ENCODE peak calls at places on chromosomes 4 and X, in six cellular contexts. T is endothelial cell; A is endodermal cell; I is head of caudate nucleus; K is sciatic nerve; J is stimulated activated naive CD8-positive, alpha-beta T cell treated with anti-CD3 and anti-CD28 coated beads, Interleukin-15, Interleukin-2, amounts not matched to agents 100 U/mL and 50 U/mL, for 24 hours. N is an unnamed sample.

GRCh38 chr4:108492816-108493595 is 127.4 kb upstream of the RPL34 start:
- DNase-seq in T (peak; percentile 42), A (peak; percentile 90), I (no peak), K (no peak), J (peak; percentile 37), N (no peak)

GRCh38 chr4:23970193-23970850 is 80.5 kb upstream of the PPARGC1A start:
- DNase-seq in T (no peak), A (no peak), I (no peak), K (no peak), J (no peak), N (no peak)

GRCh38 chr4:165874072-165874798 is 1.2 kb downstream of the TLL1 start:
- DNase-seq in T (peak; percentile 38), A (peak; percentile 68), I (no peak), K (no peak), J (no peak), N (no peak)

GRCh38 chr4:170243662-170244288 is 154.0 kb upstream of the AADAT start:
- DNase-seq in T (no peak), A (no peak), I (no peak), K (no peak), J (no peak), N (no peak)

GRCh38 chrX:111761578-111762135 is 80.7 kb downstream of the ALG13 start:
- DNase-seq in T (no peak), A (no peak), I (no peak), K (no peak), J (no peak), N (no peak)

GRCh38 chr4:174256277-174256713 is 27.2 kb downstream of the FBXO8 start:
- DNase-seq in T (no peak), A (no peak), I (no peak), K (no peak), J (no peak), N (no peak)

GRCh38 chr4:95637047-95637600 is 88.4 kb upstream of the UNC5C start:
- DNase-seq in T (peak; percentile 28), A (no peak), I (no peak), K (no peak), J (no peak), N (no peak)

GRCh38 chr4:108247511-108248088 is 78.9 kb upstream of the LEF1 start:
- DNase-seq in T (no peak), A (peak; percentile 58), I (no peak), K (no peak), J (no peak), N (no peak)

GRCh38 chr4:37822220-37822619 is 4.3 kb upstream of the PGM2 start:
- DNase-seq in T (no peak), A (no peak), I (no peak), K (no peak), J (no peak), N (no peak)

GRCh38 chrX:113305496-113305895 is 464.9 kb upstream of the AMOT start:
- DNase-seq in T (no peak), A (no peak), I (no peak), K (no peak), J (no peak), N (peak; percentile 7)

GRCh38 chr4:23022032-23022431 is 329.3 kb downstream of the GBA3 start:
- DNase-seq in T (no peak), A (peak; percentile 47), I (no peak), K (no peak), J (no peak), N (peak; percentile 69)

GRCh38 chr4:24105183-24106039 is 215.6 kb upstream of the PPARGC1A start:
- DNase-seq in T (no peak), A (no peak), I (no peak), K (no peak), J (no peak), N (no peak)

GRCh38 chr4:113645288-113645687 is 116.2 kb downstream of the CAMK2D start:
- DNase-seq in T (no peak), A (no peak), I (no peak), K (no peak), J (no peak), N (no peak)

GRCh38 chr4:132065940-132066495 is 1083.1 kb upstream of the PCDH10 start:
- DNase-seq in T (no peak), A (no peak), I (no peak), K (no peak), J (no peak), N (no peak)

GRCh38 chr4:75248770-75249467 is 265.3 kb downstream of the RCHY1 start:
- DNase-seq in T (peak; percentile 17), A (no peak), I (no peak), K (no peak), J (no peak), N (no peak)

GRCh38 chr4:169975131-169975836 is 50.9 kb downstream of the MFAP3L start:
- DNase-seq in T (no peak), A (no peak), I (no peak), K (no peak), J (no peak), N (no peak)